ENCODE peak calls at places on chromosomes 12 and 14, in four cellular contexts. R is lower lobe of right lung, H is fibroblast of lung, S is foreskin keratinocyte. C is an unnamed sample. For H3K4me1, the result is how much of the 10 kb centered on the place peaks cover.

GRCh38 chr14:102544745-102545460 is 35.3 kb upstream of the ANKRD9 start:
- DNase-seq in R (peak), H (no peak), S (no peak), C (peak)

GRCh38 chr14:69101331-69101826 is 51.5 kb downstream of the DCAF5 start:
- DNase-seq in S (peak), H (peak), R (no peak), C (no peak)

GRCh38 chr12:109053382-109054123 is 1.2 kb downstream of the USP30 start:
- DNase-seq in H (peak), R (no peak), S (no peak), C (no peak)

GRCh38 chr12:52005903-52006703 is 643 bp upstream of the TAMALIN start:
- DNase-seq in H (no peak), S (no peak), R (peak), C (peak)

GRCh38 chr12:120229071-120229582 is 28.2 kb upstream of the RPLP0 start:
- DNase-seq in R (no peak), S (peak), H (no peak), C (no peak)

GRCh38 chr14:68682166-68683103 is 110.4 kb downstream of the ZFP36L1 start:
- DNase-seq in H (peak), R (no peak), S (peak), C (peak)

GRCh38 chr14:33837943-33838683 is 112.8 kb downstream of the EGLN3 start:
- DNase-seq in R (no peak), H (no peak), S (no peak), C (no peak)

GRCh38 chr12:10361084-10361483 is 28.8 kb downstream of the KLRK1 start:
- DNase-seq in R (no peak), S (peak), H (no peak), C (no peak)

GRCh38 chr12:51023625-51024395 is 2.4 kb downstream of the SLC11A2 start:
- DNase-seq in H (peak), R (no peak), S (no peak), C (no peak)

GRCh38 chr12:9094512-9095206 is 21.1 kb downstream of the A2M start:
- DNase-seq in R (no peak), H (no peak), S (no peak), C (no peak)

GRCh38 chr12:111405856-111406473 is at the start of gene SH2B3:
- DNase-seq in H (peak), R (no peak), S (no peak), C (no peak)

GRCh38 chr14:102811254-102811963 is 34.2 kb downstream of the TRAF3 start:
- DNase-seq in H (no peak), R (no peak), S (no peak), C (no peak)

GRCh38 chr12:100827901-100828520 is 33.4 kb downstream of the ANO4 start:
- DNase-seq in R (no peak), S (peak), H (peak), C (no peak)

GRCh38 chr12:103626498-103626897 is 39.4 kb downstream of the STAB2 start:
- DNase-seq in S (peak), R (no peak), H (peak), C (peak)

GRCh38 chr14:105491366-105492006 is 440 bp downstream of the TEDC1 start:
- DNase-seq in H (peak), S (peak), R (peak), C (peak)

GRCh38 chr12:4440187-4440941 is 5.3 kb downstream of the FGF6 start:
- DNase-seq in R (no peak), H (no peak), S (no peak), C (no peak)

GRCh38 chr14:24441904-24442239 is 704 bp downstream of the SDR39U1 start:
- DNase-seq in S (peak), H (no peak), R (no peak), C (no peak)

GRCh38 chr12:62934799-62935674 is at the start of gene PPM1H:
- DNase-seq in S (no peak), H (peak), R (peak), C (peak)

GRCh38 chr12:31368666-31369361 is 42.9 kb upstream of the SINHCAF start:
- DNase-seq in H (no peak), R (no peak), S (no peak), C (no peak)

GRCh38 chr14:101713641-101714349 is 47.7 kb upstream of the PPP2R5C start:
- DNase-seq in H (no peak), R (no peak), S (no peak), C (no peak)

GRCh38 chr14:26870722-26871121 is 272.9 kb upstream of the NOVA1 start:
- DNase-seq in S (no peak), H (no peak), R (no peak), C (no peak)

GRCh38 chr12:5085896-5086295 is 42.2 kb downstream of the KCNA5 start:
- DNase-seq in S (peak), R (no peak), H (peak), C (no peak)

GRCh38 chr12:24036438-24037204 is 87.2 kb upstream of the SOX5 start:
- DNase-seq in S (no peak), R (no peak), H (no peak), C (no peak)

GRCh38 chr14:104968153-104968527 is 10.0 kb downstream of the AHNAK2 start:
- DNase-seq in R (peak), H (peak), S (no peak), C (peak)

GRCh38 chr14:83827383-83827782 is 1702.6 kb upstream of the FLRT2 start:
- DNase-seq in S (peak), R (no peak), H (no peak), C (no peak)

GRCh38 chr14:85417396-85417795 is 112.5 kb upstream of the FLRT2 start:
- DNase-seq in R (no peak), H (no peak), S (no peak), C (no peak)

GRCh38 chr12:9906888-9907287 is 25.3 kb downstream of the CLEC2A start:
- DNase-seq in R (no peak), S (peak), H (no peak), C (no peak)

GRCh38 chr12:26113194-26113654 is 11.6 kb downstream of the BHLHE41 start:
- DNase-seq in H (no peak), S (no peak), R (no peak), C (no peak)

GRCh38 chr12:33588082-33588712 is 148.6 kb upstream of the SYT10 start:
- DNase-seq in R (no peak), S (peak), H (no peak), C (no peak)

GRCh38 chr14:55129428-55130193 is 559 bp downstream of the LGALS3 start:
- DNase-seq in R (peak), H (peak), S (peak), C (peak)

GRCh38 chr12:89737000-89737399 is 28.4 kb upstream of the ATP2B1 start:
- DNase-seq in H (no peak), S (no peak), R (no peak), C (no peak)

GRCh38 chr12:121590476-121591143 is 9.8 kb upstream of the KDM2B start:
- DNase-seq in R (no peak), S (peak), H (peak), C (no peak)

GRCh38 chr14:55938249-55938791 is 179.9 kb upstream of the PELI2 start:
- DNase-seq in R (no peak), S (peak), H (peak), C (no peak)

GRCh38 chr14:69629225-69630127 is 18.1 kb downstream of the SUSD6 start:
- DNase-seq in S (no peak), H (no peak), R (no peak), C (no peak)

DNA sequence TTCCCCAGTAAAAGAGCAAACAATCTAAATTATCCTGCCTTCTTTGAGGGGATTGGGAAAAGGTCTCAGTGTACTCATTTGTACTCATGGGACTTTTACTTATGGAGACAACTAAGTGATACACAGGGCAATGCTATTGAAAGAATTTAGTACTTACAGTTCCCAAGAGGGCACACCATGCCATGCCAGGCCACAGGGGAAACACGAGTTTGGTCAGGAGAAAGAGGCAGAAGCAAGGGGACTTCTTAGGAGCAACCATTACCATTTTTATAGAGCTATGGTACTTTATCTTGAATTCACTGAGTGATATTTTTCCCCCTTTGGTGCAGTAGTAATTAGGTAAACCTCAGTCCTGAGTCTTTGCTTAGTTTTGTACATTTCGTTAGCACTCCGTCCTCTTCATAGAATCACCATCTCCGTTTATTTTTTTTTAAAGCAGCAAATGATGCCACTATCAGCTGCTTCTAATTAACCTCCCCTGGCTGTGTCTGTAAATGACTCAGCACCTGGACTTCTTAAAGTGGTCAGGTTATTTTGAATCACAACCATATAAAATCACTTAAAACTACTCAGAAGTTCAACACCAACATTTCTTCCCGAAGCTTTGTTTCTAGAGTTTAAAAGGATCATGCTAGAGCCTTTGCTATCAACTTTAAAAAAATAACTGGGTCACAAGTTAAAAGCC is 5.9 kb upstream of the WASHC3 start:
- DNase-seq in R (no peak), H (no peak), S (no peak), C (no peak)
- H3K4me1 ChIP-seq in R (under half), H (under half), S (under half), C (under half)

GRCh38 chr12:57896437-57897201 is 44.7 kb upstream of the ATP23 start:
- DNase-seq in S (no peak), R (peak), H (peak), C (peak)
- H3K27ac ChIP-seq in S (peak), R (peak), H (peak), C (peak)

GRCh38 chr14:92581966-92582566 is 68.5 kb downstream of the RIN3 start:
- DNase-seq in R (no peak), H (no peak), S (no peak), C (no peak)
- H3K4me1 ChIP-seq in R (under half), H (under half), S (under half), C (under half)

GRCh38 chr14:75409425-75410205 is 18.2 kb upstream of the JDP2 start:
- DNase-seq in R (no peak), S (no peak), H (no peak), C (no peak)
- H3K27ac ChIP-seq in R (no peak), S (no peak), H (no peak), C (no peak)

DNA sequence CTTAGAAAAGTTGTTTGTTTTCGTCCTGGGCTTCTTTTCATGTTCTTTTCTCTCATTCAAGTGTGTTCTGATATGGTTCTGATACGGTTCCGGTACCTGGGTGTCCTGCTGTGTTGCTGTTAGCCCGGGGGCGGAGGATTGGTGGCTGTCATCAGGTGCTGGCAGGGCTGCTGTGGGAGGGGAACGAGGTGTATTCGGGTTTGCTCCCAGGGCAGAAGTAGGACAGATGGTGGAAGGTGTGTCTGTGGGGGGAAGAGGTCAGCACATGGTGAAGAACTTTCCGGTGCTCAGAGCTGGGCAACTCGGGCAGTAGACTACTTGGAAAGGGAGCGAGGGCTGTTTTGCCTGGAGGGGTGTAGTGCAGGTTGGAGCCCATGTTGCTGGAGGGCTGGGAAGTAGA is 70.2 kb downstream of the SLC25A47 start:
- DNase-seq in S (no peak), H (no peak), R (no peak), C (no peak)
- H3K4me1 ChIP-seq in S (under half), H (under half), R (under half), C (under half)

GRCh38 chr14:41872906-41873305 is 266.2 kb downstream of the LRFN5 start:
- DNase-seq in S (no peak), H (peak), R (no peak), C (no peak)
- H3K27ac ChIP-seq in S (no peak), H (no peak), R (no peak), C (no peak)

DNA sequence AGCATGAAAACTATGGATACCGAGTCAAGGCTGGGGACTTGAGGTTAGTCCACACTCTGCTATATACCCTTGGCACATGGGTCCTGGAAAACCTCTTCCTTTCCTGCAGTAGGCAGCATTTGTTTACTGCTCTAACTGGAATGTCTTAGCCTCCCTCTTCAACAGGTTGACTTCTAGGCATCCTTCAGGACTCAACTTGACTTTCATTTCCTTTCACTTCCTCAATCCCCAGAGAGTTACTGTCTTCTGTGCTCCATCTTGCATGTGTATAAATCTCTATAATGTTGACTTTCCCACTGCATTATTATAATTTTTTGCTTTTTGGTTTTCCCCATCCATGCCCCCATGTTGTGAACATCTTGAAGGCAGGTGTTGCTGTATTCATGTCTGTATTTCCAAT is 107.9 kb downstream of the VRK1 start:
- DNase-seq in S (no peak), H (no peak), R (no peak), C (no peak)
- H3K4me1 ChIP-seq in S (under half), H (under half), R (under half), C (under half)

GRCh38 chr12:122860854-122861585 is 25.8 kb downstream of the HIP1R start:
- DNase-seq in S (no peak), R (peak), H (no peak), C (peak)
- H3K27ac ChIP-seq in S (no peak), R (peak), H (no peak), C (no peak)

GRCh38 chr12:19192709-19193108 is 63.2 kb downstream of the PLEKHA5 start:
- DNase-seq in S (no peak), R (no peak), H (no peak), C (no peak)

GRCh38 chr12:19196959-19197630 is 67.6 kb downstream of the PLEKHA5 start:
- DNase-seq in S (no peak), H (peak), R (no peak), C (no peak)

GRCh38 chr12:19191563-19191962 is 62.0 kb downstream of the PLEKHA5 start:
- DNase-seq in R (no peak), S (no peak), H (no peak), C (no peak)

GRCh38 chr12:19198272-19198671 is 68.7 kb downstream of the PLEKHA5 start:
- DNase-seq in H (peak), S (peak), R (no peak), C (no peak)

DNA sequence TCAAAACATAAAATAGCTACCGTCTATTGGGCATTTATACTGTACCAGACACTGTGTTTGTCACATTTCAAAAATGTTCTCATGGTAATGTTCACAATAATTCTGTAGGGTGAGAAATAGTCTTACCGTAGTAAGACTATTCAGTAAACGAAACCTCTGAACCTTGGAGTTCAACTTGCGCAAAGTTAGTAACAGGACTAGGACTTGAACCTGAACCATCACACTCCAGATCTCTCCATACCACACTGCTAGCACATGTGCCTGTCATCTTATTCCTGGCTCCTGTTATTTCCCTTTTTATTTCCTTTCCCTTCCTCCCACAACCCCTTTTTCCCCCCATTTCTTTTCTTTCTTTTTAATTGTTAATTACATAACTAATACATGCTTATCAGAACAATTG is 65.4 kb downstream of the PLEKHA5 start:
- DNase-seq in R (no peak), H (no peak), S (no peak), C (no peak)
- H3K4me1 ChIP-seq in R (under half), H (under half), S (under half), C (under half)

DNA sequence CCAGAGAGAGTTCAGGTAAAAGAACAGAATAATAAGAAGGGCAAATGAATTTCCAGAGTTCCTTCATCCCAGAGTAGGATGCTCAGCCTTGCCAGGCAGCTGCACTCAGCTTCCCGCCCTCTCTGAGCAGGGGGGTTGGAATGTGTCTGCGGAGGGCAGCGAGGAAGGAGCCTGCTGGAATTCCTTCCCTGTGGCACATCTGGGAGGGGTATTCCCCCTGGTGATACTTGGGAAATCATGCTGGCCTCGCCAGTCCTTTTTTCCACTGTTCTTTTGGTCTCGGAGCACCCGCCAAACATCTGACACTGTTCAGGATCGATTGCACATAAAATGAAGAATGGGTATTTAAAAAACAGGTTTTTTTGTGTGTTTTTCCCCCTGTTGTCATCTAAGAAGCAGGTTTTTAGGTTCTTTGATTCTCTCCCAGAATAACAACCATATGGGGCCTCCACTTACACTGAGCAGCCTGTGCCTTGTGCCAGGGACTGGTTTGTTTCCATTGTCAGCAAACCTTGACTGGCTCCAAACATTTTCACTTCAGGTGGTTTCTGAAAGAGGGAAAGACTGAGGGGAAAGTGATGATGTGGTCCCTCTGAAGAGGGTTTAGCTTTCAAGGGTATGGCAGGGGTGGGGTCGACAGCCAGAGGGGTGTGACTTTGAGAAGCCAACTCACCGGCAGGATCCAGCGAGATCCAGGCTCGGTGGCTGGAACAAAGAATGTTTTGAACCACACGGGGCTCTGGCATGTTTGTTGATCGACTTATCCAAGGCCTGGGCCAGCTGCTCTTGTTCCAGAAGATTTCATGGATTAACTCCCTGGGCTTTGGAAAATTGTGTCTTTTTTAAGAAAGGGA is 215.1 kb downstream of the CACNA1C start:
- DNase-seq in S (no peak), R (no peak), H (peak), C (no peak)
- H3K27ac ChIP-seq in S (no peak), R (no peak), H (peak), C (no peak)

C was measured in right cardiac atrium.